ENCODE peak calls at places on chromosomes 3 and 15, in nine cellular contexts. L is K562; A is naive B cell; J is stimulated activated naive B cell treated with anti-CD40 and anti-IgM and Interleukin-4, amounts not matched to agents 10 μg/mL and 1 μg/mL and 100 μg/mL, for 72 hours; K is A549; B is NCI-H1436 treated with DMSO at 0.1 percent for 48 hours; G is AG20443; D is iris pigment epithelial cell; E is astrocyte of the spinal cord. W is an unnamed sample.

GRCh38 chr3:25007974-25008658 is 419.9 kb upstream of the RARB start:
- DNase-seq in G (peak; percentile 14), B (no peak), E (peak; percentile 71), J (no peak), A (no peak), L (no peak), D (peak; percentile 83), K (no peak), W (no peak)

GRCh38 chr3:45499529-45499928 is 95.0 kb upstream of the LIMD1 start:
- DNase-seq in J (no peak), E (peak; percentile 65), A (no peak), K (peak; percentile 34), L (no peak), B (no peak), G (peak; percentile 59), D (peak; percentile 46), W (no peak)

GRCh38 chr3:189457666-189458065 is 173.5 kb upstream of the TP63 start:
- DNase-seq in E (no peak), B (no peak), D (no peak), J (no peak), A (no peak), K (no peak), L (no peak), G (no peak), W (no peak)

GRCh38 chr15:44038801-44039200 is 156.3 kb downstream of the FRMD5 start:
- DNase-seq in A (no peak), K (peak; percentile 9), G (no peak), L (no peak), D (peak; percentile 56), J (no peak), E (peak; percentile 73), B (no peak), W (no peak)

GRCh38 chr3:136266468-136266867 is 16.3 kb downstream of the PCCB start:
- DNase-seq in G (no peak), D (peak; percentile 79), A (no peak), B (no peak), L (no peak), E (peak; percentile 55), K (peak; percentile 60), J (no peak), W (no peak)

GRCh38 chr15:28252831-28253230 is 69.1 kb downstream of the HERC2 start:
- DNase-seq in G (no peak), L (no peak), D (no peak), B (no peak), E (no peak), K (no peak), J (no peak), A (no peak), W (no peak)

GRCh38 chr3:172140499-172141391 is 101.4 kb downstream of the FNDC3B start:
- DNase-seq in L (no peak), J (no peak), G (peak; percentile 69), E (peak; percentile 92), B (no peak), K (peak; percentile 94), D (peak; percentile 99), A (no peak), W (peak; percentile 59)

GRCh38 chr15:50906954-50907865 is 1.3 kb upstream of the AP4E1 start:
- DNase-seq in K (peak; percentile 29), L (peak; percentile 43), J (peak; percentile 76), E (no peak), G (no peak), A (peak; percentile 84), D (peak; percentile 16), B (no peak), W (no peak)

GRCh38 chr15:99120050-99120777 is 15.3 kb downstream of the SYNM start:
- DNase-seq in L (no peak), E (no peak), K (no peak), D (no peak), B (no peak), A (no peak), J (no peak), G (no peak), W (peak; percentile 15)

GRCh38 chr3:172536505-172536904 is 13.3 kb upstream of the TNFSF10 start:
- DNase-seq in K (no peak), G (no peak), D (no peak), A (no peak), J (no peak), L (no peak), B (no peak), E (no peak), W (no peak)

GRCh38 chr3:159881208-159881607 is 107.4 kb upstream of the IL12A start:
- DNase-seq in E (no peak), J (no peak), G (no peak), K (no peak), A (no peak), D (no peak), L (no peak), B (no peak), W (no peak)

GRCh38 chr3:57078366-57079220 is 18.1 kb downstream of the SPATA12 start:
- DNase-seq in K (peak; percentile 22), L (peak; percentile 30), J (peak; percentile 61), D (peak; percentile 45), G (peak; percentile 49), B (no peak), A (peak; percentile 60), E (peak; percentile 41), W (peak; percentile 49)

GRCh38 chr15:67080900-67081431 is 15.6 kb downstream of the SMAD3 start:
- DNase-seq in G (peak; percentile 85), A (peak; percentile 93), B (no peak), D (peak; percentile 84), E (peak; percentile 83), K (peak; percentile 71), L (peak; percentile 77), J (peak; percentile 93), W (no peak)

GRCh38 chr15:55552926-55553325 is 35.2 kb downstream of the PYGO1 start:
- DNase-seq in A (no peak), E (peak; percentile 85), B (no peak), D (peak; percentile 75), J (no peak), L (no peak), K (no peak), G (peak; percentile 13), W (no peak)

GRCh38 chr15:78944669-78945407 is at the start of gene CTSH:
- DNase-seq in D (peak; percentile 55), L (peak; percentile 95), K (peak; percentile 65), G (peak; percentile 86), J (peak; percentile 72), B (no peak), A (peak; percentile 75), E (no peak), W (peak; percentile 98)

GRCh38 chr3:42807929-42808328 is 1.3 kb upstream of the ACKR2 start:
- DNase-seq in G (no peak), D (no peak), A (no peak), K (no peak), B (no peak), L (no peak), E (no peak), J (no peak), W (no peak)

GRCh38 chr3:192011137-192011536 is 550.2 kb downstream of the PYDC2 start:
- DNase-seq in E (peak; percentile 59), G (no peak), A (no peak), L (no peak), D (peak; percentile 4), J (no peak), K (no peak), B (no peak), W (no peak)

GRCh38 chr15:101727186-101727585 is 2.9 kb upstream of the TARS3 start:
- DNase-seq in A (no peak), D (no peak), J (no peak), G (no peak), L (no peak), B (no peak), E (no peak), K (no peak), W (no peak)

GRCh38 chr15:90063733-90064247 is 38.5 kb downstream of the IDH2 start:
- DNase-seq in K (no peak), L (peak; percentile 31), E (no peak), A (peak; percentile 76), J (peak; percentile 72), G (no peak), D (no peak), B (no peak), W (peak; percentile 90)

GRCh38 chr15:44216958-44217357 is 21.9 kb upstream of the FRMD5 start:
- DNase-seq in K (no peak), D (no peak), B (no peak), L (no peak), G (no peak), E (peak; percentile 9), A (no peak), J (no peak), W (no peak)

GRCh38 chr3:13016083-13016725 is 57.0 kb downstream of the IQSEC1 start:
- DNase-seq in B (no peak), D (no peak), E (no peak), J (peak; percentile 80), K (no peak), G (peak; percentile 28), L (no peak), A (peak; percentile 89), W (peak; percentile 85)

GRCh38 chr3:141405581-141405980 is 37.3 kb downstream of the ZBTB38 start:
- DNase-seq in G (no peak), B (no peak), D (peak; percentile 85), E (peak; percentile 63), A (no peak), J (no peak), L (no peak), K (no peak), W (no peak)

GRCh38 chr3:31776016-31776415 is 205.0 kb downstream of the OSBPL10 start:
- DNase-seq in D (peak; percentile 44), G (no peak), L (no peak), J (no peak), B (no peak), E (no peak), A (no peak), K (no peak), W (no peak)

GRCh38 chr3:24296441-24297205 is 198.0 kb downstream of the THRB start:
- DNase-seq in K (no peak), L (no peak), J (no peak), A (no peak), B (no peak), D (peak; percentile 35), G (no peak), E (peak; percentile 18), W (no peak)

GRCh38 chr15:57731543-57732103 is 25.1 kb downstream of the POLR2M start:
- DNase-seq in K (no peak), E (no peak), D (no peak), B (no peak), J (no peak), A (no peak), L (no peak), G (no peak), W (no peak)

GRCh38 chr3:183662099-183662498 is 26.7 kb downstream of the KLHL24 start:
- DNase-seq in L (no peak), D (peak; percentile 40), A (no peak), J (no peak), E (no peak), B (no peak), G (no peak), K (no peak), W (no peak)

GRCh38 chr3:160090653-160091052 is 102.0 kb downstream of the IL12A start:
- DNase-seq in D (no peak), L (no peak), A (no peak), J (no peak), G (no peak), E (no peak), B (no peak), K (no peak), W (no peak)

GRCh38 chr15:98292442-98293240 is 332.1 kb downstream of the ARRDC4 start:
- DNase-seq in L (peak; percentile 70), D (peak; percentile 27), J (peak; percentile 23), G (peak; percentile 67), A (no peak), B (no peak), E (no peak), K (peak; percentile 56), W (peak; percentile 79)

GRCh38 chr3:98587654-98588532 is 5.5 kb downstream of the CPOX start:
- DNase-seq in K (no peak), E (no peak), A (no peak), D (no peak), G (peak; percentile 37), L (no peak), J (no peak), B (no peak), W (no peak)

GRCh38 chr3:158379517-158379916 is 191.5 kb upstream of the MLF1 start:
- DNase-seq in G (no peak), K (peak; percentile 8), B (no peak), L (no peak), E (no peak), J (no peak), D (no peak), A (no peak), W (no peak)

GRCh38 chr15:77702211-77702957 is 69.7 kb upstream of the LINGO1 start:
- DNase-seq in D (peak; percentile 26), L (peak; percentile 55), G (peak; percentile 47), A (no peak), B (no peak), K (peak; percentile 37), E (peak; percentile 8), J (no peak), W (no peak)

W was measured in left lung.